ENCODE peak calls at places on chromosomes 2 and 18, in nine cellular contexts. S, B, M, U, N, F, E, Q and X are unnamed samples.

GRCh38 chr2:74425523-74425922 is 4.0 kb downstream of the WDR54 start:
- DNase-seq in S (no peak), B (no peak), M (no peak), U (no peak), N (no peak), F (no peak), E (no peak), Q (no peak), X (no peak)

GRCh38 chr2:43831438-43832294 is 7.0 kb downstream of the ABCG5 start:
- DNase-seq in S (no peak), B (no peak), M (no peak), U (no peak), N (no peak), F (no peak), E (no peak), Q (no peak), X (no peak)

GRCh38 chr2:62814132-62814531 is 108.6 kb downstream of the EHBP1 start:
- DNase-seq in S (no peak), B (no peak), M (no peak), U (no peak), N (no peak), F (peak; percentile 70), E (no peak), Q (no peak), X (no peak)

GRCh38 chr18:44977856-44978255 is 297.2 kb downstream of the SETBP1 start:
- DNase-seq in S (no peak), B (no peak), M (no peak), U (no peak), N (no peak), F (no peak), E (no peak), Q (no peak), X (no peak)

GRCh38 chr2:224359569-224359968 is 42.3 kb downstream of the FAM124B start:
- DNase-seq in S (no peak), B (no peak), M (no peak), U (no peak), N (no peak), F (peak; percentile 3), E (no peak), Q (no peak), X (peak; percentile 26)

GRCh38 chr2:217275091-217275490 is 415.2 kb upstream of the TNP1 start:
- DNase-seq in S (no peak), B (no peak), M (no peak), U (no peak), N (no peak), F (no peak), E (no peak), Q (no peak), X (no peak)

GRCh38 chr2:5946210-5947118 is 254.3 kb downstream of the SOX11 start:
- DNase-seq in S (no peak), B (no peak), M (no peak), U (no peak), N (no peak), F (no peak), E (no peak), Q (no peak), X (no peak)

GRCh38 chr2:97995026-97995733 is 568 bp downstream of the TMEM131 start:
- DNase-seq in S (peak; percentile 84), B (no peak), M (peak; percentile 34), U (peak; percentile 40), N (peak; percentile 38), F (peak; percentile 71), E (peak; percentile 15), Q (peak; percentile 68), X (peak; percentile 73)

GRCh38 chr2:27959496-27959895 is 69.0 kb downstream of the BABAM2 start:
- DNase-seq in S (no peak), B (no peak), M (no peak), U (no peak), N (no peak), F (peak; percentile 68), E (no peak), Q (no peak), X (no peak)

GRCh38 chr2:54227798-54228197 is 28.2 kb downstream of the TSPYL6 start:
- DNase-seq in S (no peak), B (no peak), M (no peak), U (no peak), N (no peak), F (peak; percentile 59), E (no peak), Q (no peak), X (no peak)

GRCh38 chr18:13366131-13366530 is 147.6 kb downstream of the LDLRAD4 start:
- DNase-seq in S (no peak), B (no peak), M (no peak), U (no peak), N (no peak), F (no peak), E (no peak), Q (no peak), X (no peak)

GRCh38 chr2:236887519-236887918 is 198.2 kb upstream of the COPS8 start:
- DNase-seq in S (peak; percentile 86), B (no peak), M (no peak), U (no peak), N (no peak), F (no peak), E (no peak), Q (no peak), X (no peak)

GRCh38 chr2:45964226-45964841 is 312.9 kb downstream of the PRKCE start:
- DNase-seq in S (peak; percentile 93), B (peak; percentile 97), M (no peak), U (no peak), N (no peak), F (no peak), E (no peak), Q (no peak), X (no peak)

GRCh38 chr2:241501099-241501541 is 7.3 kb downstream of the STK25 start:
- DNase-seq in S (peak; percentile 62), B (no peak), M (no peak), U (no peak), N (no peak), F (no peak), E (no peak), Q (no peak), X (no peak)

GRCh38 chr2:98913916-98914712 is 21.9 kb downstream of the CRACDL start:
- DNase-seq in S (no peak), B (no peak), M (no peak), U (no peak), N (no peak), F (no peak), E (no peak), Q (no peak), X (no peak)

GRCh38 chr2:38634684-38635083 is 31.2 kb upstream of the GALM start:
- DNase-seq in S (no peak), B (no peak), M (no peak), U (no peak), N (no peak), F (peak; percentile 22), E (no peak), Q (no peak), X (peak; percentile 71)

GRCh38 chr18:34222396-34223163 is 2.1 kb downstream of the NOL4 start:
- DNase-seq in S (peak; percentile 77), B (no peak), M (no peak), U (no peak), N (no peak), F (no peak), E (no peak), Q (no peak), X (peak; percentile 23)

GRCh38 chr2:159066541-159067156 is 98.2 kb downstream of the TANC1 start:
- DNase-seq in S (no peak), B (no peak), M (no peak), U (no peak), N (no peak), F (no peak), E (no peak), Q (no peak), X (no peak)

GRCh38 chr2:102708847-102709559 is 52.8 kb upstream of the TMEM182 start:
- DNase-seq in S (no peak), B (peak; percentile 61), M (no peak), U (no peak), N (no peak), F (no peak), E (no peak), Q (no peak), X (no peak)

GRCh38 chr2:237877576-237878307 is 18.3 kb downstream of the RAMP1 start:
- DNase-seq in S (peak; percentile 70), B (no peak), M (no peak), U (no peak), N (no peak), F (no peak), E (no peak), Q (no peak), X (no peak)

GRCh38 chr2:38534746-38535403 is 67.9 kb downstream of the HNRNPLL start:
- DNase-seq in S (peak; percentile 63), B (no peak), M (no peak), U (no peak), N (no peak), F (no peak), E (no peak), Q (no peak), X (no peak)

GRCh38 chr2:207290833-207291232 is 125.1 kb upstream of the KLF7 start:
- DNase-seq in S (no peak), B (no peak), M (no peak), U (no peak), N (no peak), F (no peak), E (no peak), Q (no peak), X (no peak)

GRCh38 chr2:224884188-224884587 is 158.1 kb downstream of the DOCK10 start:
- DNase-seq in S (no peak), B (no peak), M (no peak), U (no peak), N (no peak), F (no peak), E (no peak), Q (no peak), X (no peak)

GRCh38 chr18:56124186-56124585 is 514.2 kb downstream of the TXNL1 start:
- DNase-seq in S (no peak), B (no peak), M (no peak), U (no peak), N (no peak), F (no peak), E (no peak), Q (no peak), X (no peak)

GRCh38 chr2:165361511-165361910 is 108.0 kb upstream of the CSRNP3 start:
- DNase-seq in S (no peak), B (no peak), M (no peak), U (no peak), N (no peak), F (no peak), E (no peak), Q (no peak), X (no peak)

GRCh38 chr2:230796280-230796862 is 68.4 kb upstream of the ITM2C start:
- DNase-seq in S (no peak), B (no peak), M (no peak), U (no peak), N (no peak), F (peak; percentile 74), E (no peak), Q (no peak), X (no peak)

GRCh38 chr2:231532189-231533035 is 2.2 kb upstream of the NMUR1 start:
- DNase-seq in S (no peak), B (no peak), M (no peak), U (no peak), N (no peak), F (no peak), E (no peak), Q (no peak), X (no peak)

GRCh38 chr2:42736598-42737322 is 27.2 kb downstream of the OXER1 start:
- DNase-seq in S (no peak), B (no peak), M (no peak), U (no peak), N (no peak), F (no peak), E (no peak), Q (no peak), X (no peak)

GRCh38 chr2:54575379-54575888 is 119.3 kb downstream of the SPTBN1 start:
- DNase-seq in S (no peak), B (no peak), M (no peak), U (no peak), N (no peak), F (no peak), E (no peak), Q (no peak), X (no peak)

GRCh38 chr2:85939136-85939535 is 50.3 kb upstream of the ST3GAL5 start:
- DNase-seq in S (no peak), B (no peak), M (no peak), U (no peak), N (no peak), F (no peak), E (no peak), Q (no peak), X (no peak)

GRCh38 chr2:36339819-36340218 is 15.8 kb upstream of the CRIM1 start:
- DNase-seq in S (no peak), B (no peak), M (no peak), U (no peak), N (no peak), F (no peak), E (no peak), Q (no peak), X (no peak)